ENCODE peak calls at places on chromosome 16, in five cellular contexts. Z is cardiac muscle cell, J is esophagus squamous epithelium, R is skeletal muscle cell, U is NCI-H2171. X is an unnamed sample.

GRCh38 chr16:54174750-54175149 is 111.8 kb downstream of the IRX3 start:
- DNase-seq in Z (no peak), J (no peak), R (no peak), U (no peak), X (no peak)

GRCh38 chr16:46404028-46404427 is 217.2 kb downstream of the SHCBP1 start:
- DNase-seq in Z (no peak), J (no peak), R (no peak), U (no peak), X (no peak)

GRCh38 chr16:2857451-2858244 is at the start of gene PRSS22:
- DNase-seq in Z (no peak), J (no peak), R (no peak), U (no peak), X (no peak)

GRCh38 chr16:87254271-87254670 is 62.9 kb downstream of the C16orf95 start:
- DNase-seq in Z (no peak), J (no peak), R (no peak), U (no peak), X (no peak)

GRCh38 chr16:84446086-84446485 is 58.4 kb downstream of the MEAK7 start:
- DNase-seq in Z (peak), J (no peak), R (no peak), U (no peak), X (no peak)

GRCh38 chr16:19118938-19119431 is 5.2 kb downstream of the ITPRIPL2 start:
- DNase-seq in Z (peak), J (no peak), R (peak), U (no peak), X (peak)

GRCh38 chr16:66516172-66516807 is 33.6 kb downstream of the TK2 start:
- DNase-seq in Z (no peak), J (no peak), R (no peak), U (no peak), X (peak)

GRCh38 chr16:73056383-73056782 is 8.5 kb upstream of the ZFHX3 start:
- DNase-seq in Z (peak), J (no peak), R (no peak), U (no peak), X (no peak)

GRCh38 chr16:13935408-13935807 is 15.5 kb downstream of the ERCC4 start:
- DNase-seq in Z (no peak), J (no peak), R (no peak), U (no peak), X (no peak)

GRCh38 chr16:81491522-81492188 is 47.0 kb downstream of the CMIP start:
- DNase-seq in Z (peak), J (no peak), R (no peak), U (peak), X (no peak)

GRCh38 chr16:63372283-63372682 is 1336.0 kb upstream of the CDH8 start:
- DNase-seq in Z (no peak), J (no peak), R (no peak), U (no peak), X (no peak)

GRCh38 chr16:87724490-87725291 is 41.1 kb downstream of the KLHDC4 start:
- DNase-seq in Z (no peak), J (no peak), R (no peak), U (no peak), X (peak)

X was measured in germinal center.